ENCODE peak calls at places on chromosomes 4 and X, in nine cellular contexts. N is LoVo; T is stimulated activated naive B cell treated with anti-CD40 and anti-IgM and Interleukin-4, amounts not matched to agents 10 μg/mL and 1 μg/mL and 100 μg/mL, for 72 hours; F is AG04450; C is PC-3; S is CD8-positive, alpha-beta memory T cell; B is GM12878; H is amygdala; P is activated CD4-positive, alpha-beta T cell treated with anti-CD3 and anti-CD28 coated beads, Interleukin-2, amount 10 ng/mL, durations not matched to agents 7 days and 5 days. U is an unnamed sample.

GRCh38 chrX:16807976-16808542 is 21.8 kb downstream of the TXLNG start:
- DNase-seq in N (peak; percentile 40), T (no peak), F (peak; percentile 52), C (peak; percentile 54), S (no peak), B (no peak), H (no peak), P (no peak), U (no peak)

GRCh38 chr4:101218894-101219293 is 128.4 kb downstream of the PPP3CA start:
- DNase-seq in N (no peak), T (no peak), F (no peak), C (no peak), S (no peak), B (no peak), H (no peak), P (no peak), U (no peak)

GRCh38 chrX:129984196-129984962 is 1.9 kb downstream of the BCORL1 start:
- DNase-seq in N (peak; percentile 11), T (peak; percentile 3), F (no peak), C (no peak), S (peak; percentile 65), B (no peak), H (no peak), P (peak; percentile 37), U (no peak)

GRCh38 chr4:89539374-89539773 is 231.8 kb upstream of the GPRIN3 start:
- DNase-seq in N (peak; percentile 41), T (no peak), F (peak; percentile 56), C (peak; percentile 18), S (no peak), B (no peak), H (no peak), P (no peak), U (no peak)

GRCh38 chr4:158253350-158253980 is 43.2 kb downstream of the TMEM144 start:
- DNase-seq in N (peak; percentile 42), T (peak; percentile 23), F (peak; percentile 18), C (peak; percentile 72), S (no peak), B (no peak), H (no peak), P (peak; percentile 61), U (peak; percentile 10)

GRCh38 chr4:119825696-119826095 is 197.1 kb upstream of the PDE5A start:
- DNase-seq in N (no peak), T (no peak), F (no peak), C (peak; percentile 23), S (no peak), B (no peak), H (no peak), P (no peak), U (no peak)

GRCh38 chrX:63250253-63250868 is 100.8 kb downstream of the SPIN4 start:
- DNase-seq in N (peak; percentile 58), T (peak; percentile 45), F (peak; percentile 56), C (peak; percentile 85), S (peak; percentile 52), B (peak; percentile 60), H (no peak), P (peak; percentile 59), U (no peak)

GRCh38 chr4:5757091-5757490 is 46.1 kb downstream of the EVC start:
- DNase-seq in N (no peak), T (no peak), F (no peak), C (no peak), S (no peak), B (no peak), H (no peak), P (no peak), U (no peak)

GRCh38 chrX:110414273-110414672 is 55.6 kb downstream of the RTL9 start:
- DNase-seq in N (no peak), T (no peak), F (no peak), C (no peak), S (no peak), B (no peak), H (no peak), P (no peak), U (no peak)

GRCh38 chr4:38406243-38406642 is 257.8 kb upstream of the KLF3 start:
- DNase-seq in N (no peak), T (no peak), F (no peak), C (no peak), S (no peak), B (no peak), H (no peak), P (no peak), U (no peak)

GRCh38 chr4:123345924-123346300 is 50.7 kb upstream of the SPRY1 start:
- DNase-seq in N (no peak), T (no peak), F (no peak), C (no peak), S (no peak), B (no peak), H (no peak), P (no peak), U (no peak)

GRCh38 chr4:105859233-105859632 is 36.0 kb upstream of the NPNT start:
- DNase-seq in N (peak; percentile 64), T (no peak), F (peak; percentile 23), C (peak; percentile 82), S (no peak), B (peak; percentile 9), H (no peak), P (no peak), U (no peak)

GRCh38 chr4:33914386-33914785 is 2329.9 kb downstream of the ARAP2 start:
- DNase-seq in N (no peak), T (no peak), F (no peak), C (no peak), S (no peak), B (no peak), H (no peak), P (no peak), U (no peak)

GRCh38 chr4:13670456-13671150 is 43.1 kb upstream of the BOD1L1 start:
- DNase-seq in N (no peak), T (no peak), F (no peak), C (no peak), S (no peak), B (no peak), H (no peak), P (no peak), U (no peak)

GRCh38 chr4:122978109-122978508 is 55.7 kb upstream of the NUDT6 start:
- DNase-seq in N (no peak), T (no peak), F (no peak), C (no peak), S (no peak), B (no peak), H (no peak), P (no peak), U (no peak)

GRCh38 chr4:170990989-170991589 is 822.1 kb upstream of the GALNTL6 start:
- DNase-seq in N (peak; percentile 6), T (peak; percentile 10), F (no peak), C (peak; percentile 44), S (no peak), B (no peak), H (no peak), P (no peak), U (no peak)

GRCh38 chr4:110475881-110476818 is at the start of gene ENPEP:
- DNase-seq in N (no peak), T (no peak), F (no peak), C (no peak), S (peak; percentile 45), B (no peak), H (no peak), P (no peak), U (no peak)

GRCh38 chr4:2977116-2978097 is 14.0 kb downstream of the GRK4 start:
- DNase-seq in N (no peak), T (no peak), F (no peak), C (peak; percentile 58), S (no peak), B (no peak), H (no peak), P (no peak), U (peak; percentile 16)

GRCh38 chr4:168515222-168516011 is 18.6 kb downstream of the PALLD start:
- DNase-seq in N (no peak), T (no peak), F (no peak), C (no peak), S (no peak), B (no peak), H (no peak), P (no peak), U (no peak)

GRCh38 chr4:76306882-76307669 is 543 bp downstream of the STBD1 start:
- DNase-seq in N (peak; percentile 57), T (no peak), F (no peak), C (peak; percentile 49), S (no peak), B (no peak), H (no peak), P (peak; percentile 21), U (no peak)

GRCh38 chrX:153423652-153424051 is 12.4 kb downstream of the ZFP92 start:
- DNase-seq in N (no peak), T (no peak), F (no peak), C (no peak), S (no peak), B (no peak), H (no peak), P (no peak), U (no peak)

GRCh38 chr4:22510750-22511149 is 5.1 kb downstream of the ADGRA3 start:
- DNase-seq in N (no peak), T (no peak), F (no peak), C (no peak), S (no peak), B (no peak), H (no peak), P (no peak), U (no peak)

GRCh38 chrX:30301977-30302376 is 7.2 kb downstream of the NR0B1 start:
- DNase-seq in N (no peak), T (no peak), F (no peak), C (peak; percentile 48), S (no peak), B (no peak), H (no peak), P (no peak), U (no peak)

GRCh38 chr4:10106421-10107039 is 10.1 kb downstream of the WDR1 start:
- DNase-seq in N (peak; percentile 56), T (peak; percentile 28), F (peak; percentile 92), C (peak; percentile 93), S (peak; percentile 84), B (no peak), H (no peak), P (peak; percentile 49), U (no peak)

GRCh38 chrX:72105436-72105835 is 26.3 kb downstream of the RTL5 start:
- DNase-seq in N (no peak), T (no peak), F (no peak), C (no peak), S (peak; percentile 87), B (peak; percentile 56), H (no peak), P (peak; percentile 73), U (no peak)

GRCh38 chr4:158410272-158410671 is 111.4 kb upstream of the RXFP1 start:
- DNase-seq in N (no peak), T (no peak), F (no peak), C (peak; percentile 45), S (no peak), B (no peak), H (no peak), P (no peak), U (no peak)

GRCh38 chr4:8842614-8843013 is 29.0 kb downstream of the HMX1 start:
- DNase-seq in N (no peak), T (no peak), F (no peak), C (no peak), S (no peak), B (no peak), H (no peak), P (no peak), U (no peak)

GRCh38 chrX:138711399-138712347 is at the start of gene FGF13:
- DNase-seq in N (no peak), T (no peak), F (no peak), C (peak; percentile 34), S (no peak), B (no peak), H (no peak), P (no peak), U (no peak)